ENCODE peak calls at places on chromosome 4, in six cellular contexts. O is head of caudate nucleus; Z is left cardiac atrium; Y is fibroblast of lung; G is A172; Q is stimulated activated CD8-positive, alpha-beta memory T cell treated with anti-CD3 and anti-CD28 coated beads, Interleukin-7, amount 100 ng/mL, for 1 hour. V is an unnamed sample.
A peak's percentile ranks its signal among the peaks of the same experiment; 100 is the strongest.

GRCh38 chr4:2059034-2059725 is at the start of gene NAT8L:
- DNase-seq in O (peak; percentile 86), Z (no peak), Y (no peak), G (peak; percentile 15), Q (no peak), V (no peak)

GRCh38 chr4:25223770-25224375 is 10.0 kb upstream of the PI4K2B start:
- DNase-seq in O (no peak), Z (no peak), Y (peak; percentile 38), G (peak; percentile 44), Q (no peak), V (peak; percentile 34)

GRCh38 chr4:46933686-46934085 is 24.6 kb upstream of the COX7B2 start:
- DNase-seq in O (no peak), Z (no peak), Y (peak; percentile 23), G (peak; percentile 6), Q (no peak), V (peak; percentile 30)

GRCh38 chr4:26692014-26692726 is 108.3 kb downstream of the TBC1D19 start:
- DNase-seq in O (no peak), Z (no peak), Y (peak; percentile 34), G (no peak), Q (no peak), V (no peak)

GRCh38 chr4:41985151-41985550 is 3.6 kb downstream of the DCAF4L1 start:
- DNase-seq in O (no peak), Z (no peak), Y (no peak), G (no peak), Q (no peak), V (no peak)

GRCh38 chr4:83490876-83491450 is 6.1 kb upstream of the ABRAXAS1 start:
- DNase-seq in O (no peak), Z (no peak), Y (peak; percentile 24), G (peak; percentile 16), Q (no peak), V (no peak)

GRCh38 chr4:145881991-145882390 is 56.6 kb downstream of the ZNF827 start:
- DNase-seq in O (no peak), Z (no peak), Y (no peak), G (no peak), Q (no peak), V (no peak)

GRCh38 chr4:134202557-134202956 is 968 bp upstream of the PABPC4L start:
- DNase-seq in O (no peak), Z (no peak), Y (peak; percentile 47), G (peak; percentile 50), Q (no peak), V (peak; percentile 33)

GRCh38 chr4:143441678-143442077 is 71.8 kb upstream of the SMARCA5 start:
- DNase-seq in O (peak; percentile 54), Z (no peak), Y (no peak), G (no peak), Q (no peak), V (no peak)

GRCh38 chr4:184574861-184575260 is 74.4 kb downstream of the CASP3 start:
- DNase-seq in O (no peak), Z (no peak), Y (no peak), G (no peak), Q (no peak), V (no peak)

GRCh38 chr4:16133406-16133805 is 49.6 kb upstream of the PROM1 start:
- DNase-seq in O (no peak), Z (no peak), Y (no peak), G (no peak), Q (no peak), V (no peak)

GRCh38 chr4:155853189-155853588 is 12.9 kb downstream of the ASIC5 start:
- DNase-seq in O (no peak), Z (no peak), Y (no peak), G (no peak), Q (no peak), V (no peak)

GRCh38 chr4:158170691-158171455 is 2.0 kb downstream of the GASK1B start:
- DNase-seq in O (peak; percentile 25), Z (peak; percentile 77), Y (peak; percentile 22), G (peak; percentile 83), Q (no peak), V (no peak)